ENCODE peak calls at places on chromosomes 7 and 10, in seven cellular contexts. J, I, B, K, H, U and D are unnamed samples.

GRCh38 chr7:155787171-155787851 is 25.0 kb downstream of the SHH start:
- DNase-seq in I (peak), J (no peak), U (no peak), B (no peak), K (peak), H (no peak), D (peak)

GRCh38 chr7:36896956-36897594 is 172.8 kb upstream of the AOAH start:
- DNase-seq in H (no peak), J (no peak), K (no peak), B (no peak), I (no peak), U (no peak), D (no peak)

GRCh38 chr7:44103941-44104879 is at the start of gene AEBP1:
- DNase-seq in H (peak), U (no peak), K (peak), B (peak), I (peak), J (no peak), D (peak)

GRCh38 chr10:78405231-78405630 is 371.6 kb downstream of the RPS24 start:
- DNase-seq in H (no peak), I (no peak), K (no peak), B (no peak), J (no peak), U (no peak), D (no peak)

GRCh38 chr7:157827045-157827862 is 490.4 kb downstream of the DNAJB6 start:
- DNase-seq in I (no peak), J (no peak), B (no peak), H (no peak), K (no peak), U (no peak), D (peak)

GRCh38 chr7:155885162-155886160 is 73.2 kb upstream of the SHH start:
- DNase-seq in U (no peak), J (no peak), B (peak), I (no peak), K (no peak), H (no peak), D (peak)

GRCh38 chr7:123460616-123461015 is 73.8 kb downstream of the IQUB start:
- DNase-seq in U (no peak), I (peak), B (no peak), K (no peak), J (no peak), H (no peak), D (no peak)

GRCh38 chr7:131431289-131431688 is 103.6 kb downstream of the MKLN1 start:
- DNase-seq in K (no peak), U (no peak), J (no peak), B (no peak), H (peak), I (no peak), D (no peak)

GRCh38 chr7:151117565-151117964 is 31.3 kb downstream of the AGAP3 start:
- DNase-seq in U (no peak), K (no peak), H (no peak), B (no peak), J (no peak), I (no peak), D (no peak)

GRCh38 chr7:151138541-151138910 is 29.0 kb downstream of the GBX1 start:
- DNase-seq in H (peak), K (peak), U (no peak), B (no peak), I (peak), J (no peak), D (no peak)

GRCh38 chr10:1214882-1215540 is 158.8 kb downstream of the WDR37 start:
- DNase-seq in U (no peak), J (no peak), H (no peak), B (no peak), I (no peak), K (no peak), D (peak)

GRCh38 chr10:101330236-101331225 is 23.4 kb upstream of the BTRC start:
- DNase-seq in J (no peak), U (no peak), I (no peak), H (no peak), K (no peak), B (no peak), D (no peak)

GRCh38 chr10:103763374-103764202 is 91.8 kb downstream of the SH3PXD2A start:
- DNase-seq in H (no peak), I (no peak), K (no peak), B (peak), J (no peak), U (no peak), D (no peak)

GRCh38 chr7:34772296-34772695 is 114.3 kb downstream of the NPSR1 start:
- DNase-seq in H (no peak), J (no peak), K (no peak), U (no peak), B (no peak), I (no peak), D (no peak)

GRCh38 chr10:48556065-48556464 is 48.8 kb downstream of the ARHGAP22 start:
- DNase-seq in H (no peak), K (no peak), U (no peak), J (no peak), B (no peak), I (no peak), D (no peak)

GRCh38 chr7:106774768-106775551 is 90.1 kb upstream of the PIK3CG start:
- DNase-seq in H (no peak), J (peak), B (peak), K (no peak), U (no peak), I (peak), D (no peak)

GRCh38 chr10:121681171-121681752 is 83.0 kb upstream of the FGFR2 start:
- DNase-seq in I (no peak), B (no peak), J (no peak), U (no peak), H (no peak), K (no peak), D (no peak)

GRCh38 chr10:85612378-85612775 is 754.2 kb downstream of the GRID1 start:
- DNase-seq in I (no peak), J (no peak), H (no peak), U (no peak), K (no peak), B (no peak), D (no peak)

GRCh38 chr10:36534471-36535002 is 590.9 kb upstream of the ANKRD30A start:
- DNase-seq in H (no peak), I (no peak), K (no peak), U (peak), B (peak), J (no peak), D (peak)

GRCh38 chr10:5460468-5461200 is 38.7 kb downstream of the CALML5 start:
- DNase-seq in K (no peak), B (no peak), U (no peak), H (no peak), J (no peak), I (no peak), D (no peak)

GRCh38 chr10:54585572-54585971 is 215.5 kb downstream of the PCDH15 start:
- DNase-seq in B (peak), I (no peak), U (no peak), K (peak), H (no peak), J (no peak), D (no peak)
- TF ChIP-seq POLR2AphosphoS5 in B (no peak), I (no peak), U (no peak), K (no peak), H (no peak), J (no peak), D (no peak)

DNA sequence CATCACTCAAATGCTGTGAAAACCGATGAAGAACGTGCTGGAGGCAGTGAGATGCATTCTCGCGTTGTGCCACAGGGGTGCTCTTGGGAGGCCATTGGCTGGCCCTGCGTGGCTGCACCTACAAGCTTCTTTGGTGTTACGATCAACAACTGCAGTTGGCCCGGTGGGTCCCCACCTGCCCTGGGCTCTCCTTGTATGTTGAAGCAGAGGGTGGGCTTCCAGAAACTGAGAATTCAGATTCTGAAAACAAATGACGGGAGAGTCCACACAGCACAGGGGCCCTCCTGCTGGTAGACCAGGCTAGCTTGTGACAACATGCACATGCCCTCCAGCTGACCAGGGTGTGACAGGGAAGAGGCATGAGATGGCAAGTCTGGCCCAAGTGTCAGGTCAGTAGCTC is 23.7 kb upstream of the DDC start:
- DNase-seq in I (peak), H (no peak), B (no peak), U (no peak), K (no peak), J (no peak), D (no peak)
- TF ChIP-seq CTCF in I (peak), H (no peak), B (peak), U (peak), K (peak), J (no peak), D (no peak)

DNA sequence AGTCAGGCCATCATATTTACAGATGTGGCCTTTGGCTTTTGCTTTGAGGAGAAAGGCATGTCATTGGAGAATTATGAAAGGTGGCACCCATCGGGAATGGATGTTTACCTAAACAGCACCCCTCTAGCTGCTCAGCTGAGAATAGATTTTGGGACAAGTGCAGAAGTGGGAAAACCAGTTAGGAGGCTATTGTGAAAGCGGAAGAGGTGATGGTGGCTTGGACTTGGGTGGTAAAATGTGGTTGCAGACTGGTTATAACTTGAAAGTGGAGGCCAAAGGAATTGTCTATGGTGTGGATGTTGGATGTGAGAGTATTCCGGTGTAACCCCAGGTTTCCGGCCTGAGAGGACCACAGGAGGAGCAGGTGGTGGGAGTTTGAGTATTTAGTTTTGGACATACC is 5.2 kb upstream of the SLC12A9 start:
- DNase-seq in B (no peak), K (no peak), I (no peak), J (no peak), U (no peak), H (no peak), D (no peak)
- TF ChIP-seq POLR2AphosphoS5 in B (no peak), K (no peak), I (no peak), J (no peak), U (no peak), H (no peak), D (no peak)

GRCh38 chr10:89224697-89225443 is 17.8 kb upstream of the CH25H start:
- DNase-seq in I (no peak), J (no peak), K (no peak), B (peak), H (no peak), U (no peak), D (no peak)
- TF ChIP-seq CTCF in I (peak), J (no peak), K (no peak), B (peak), H (no peak), U (no peak), D (peak)

GRCh38 chr7:27113991-27114866 is 11.7 kb upstream of the HOXA2 start:
- DNase-seq in B (peak), K (peak), J (no peak), H (peak), U (no peak), I (peak), D (no peak)
- TF ChIP-seq POLR2AphosphoS5 in B (no peak), K (no peak), J (no peak), H (no peak), U (no peak), I (no peak), D (no peak)

DNA sequence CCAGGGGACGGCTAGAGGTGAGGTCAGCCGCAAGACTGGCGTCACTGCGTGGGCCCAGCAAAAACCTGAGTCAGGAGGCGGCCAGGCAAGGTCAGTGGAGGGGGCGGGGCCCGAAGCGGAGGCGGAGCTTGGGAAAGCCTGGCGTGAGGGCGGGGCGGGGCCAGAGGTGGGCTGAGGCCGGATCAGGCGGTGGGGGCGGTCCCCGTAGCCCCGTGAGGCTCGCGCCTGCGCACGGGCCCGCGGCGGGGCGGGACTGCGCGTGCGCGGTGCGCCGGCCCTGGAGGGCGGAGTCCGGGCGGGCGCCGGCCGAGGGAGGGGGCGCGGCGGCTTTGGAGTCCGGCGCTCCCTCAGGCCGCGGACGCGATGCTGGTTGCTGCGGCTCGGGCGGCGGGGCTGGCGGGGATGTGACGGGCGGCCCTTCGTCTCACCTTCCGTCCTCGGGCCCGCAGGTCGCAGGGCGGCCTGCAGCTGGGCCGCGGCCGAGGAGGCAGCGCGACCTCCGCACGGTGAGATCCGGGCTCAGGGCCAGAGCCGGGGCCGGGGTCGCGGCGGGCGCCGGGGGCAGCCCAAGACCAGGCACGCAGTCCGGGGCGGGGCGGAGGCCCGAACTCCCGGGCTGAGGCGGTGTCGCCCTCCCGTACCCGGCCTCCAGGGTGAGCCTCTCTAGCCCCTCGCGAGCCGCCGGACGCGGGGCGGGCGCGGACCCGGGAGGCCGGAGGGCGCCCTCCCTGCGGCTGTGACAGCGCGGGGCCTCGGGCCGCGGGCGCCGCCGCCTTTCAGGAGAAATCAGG is at the start of gene CCSER2:
- DNase-seq in U (peak), B (peak), K (peak), I (peak), J (peak), H (peak), D (peak)
- TF ChIP-seq CTCF in U (peak), B (no peak), K (peak), I (no peak), J (no peak), H (no peak), D (no peak)